ENCODE peak calls at places on chromosomes 2 and 18, in four cellular contexts. V, B, N and Y are unnamed samples.

GRCh38 chr18:42334931-42335330 is 379.9 kb downstream of the PIK3C3 start:
- DNase-seq in V (no peak), N (no peak), B (no peak), Y (no peak)

GRCh38 chr2:143150287-143150686 is 21.1 kb downstream of the ARHGAP15 start:
- DNase-seq in B (no peak), N (no peak), V (no peak), Y (no peak)

GRCh38 chr18:11004951-11005350 is 144.4 kb downstream of the PIEZO2 start:
- DNase-seq in N (no peak), B (no peak), V (no peak), Y (no peak)

GRCh38 chr2:69169990-69170389 is 157.0 kb downstream of the ANTXR1 start:
- DNase-seq in N (no peak), V (no peak), B (no peak), Y (no peak)

GRCh38 chr2:128446049-128446811 is 127.6 kb upstream of the HS6ST1 start:
- DNase-seq in V (no peak), B (peak; percentile 15), N (peak; percentile 23), Y (no peak)

GRCh38 chr2:27305516-27305915 is 2.7 kb downstream of the UCN start:
- DNase-seq in B (no peak), N (no peak), V (no peak), Y (no peak)

GRCh38 chr2:211132046-211132445 is 575.6 kb downstream of the CPS1 start:
- DNase-seq in B (no peak), N (no peak), V (no peak), Y (no peak)

GRCh38 chr18:53797998-53798397 is 426.5 kb downstream of the MBD2 start:
- DNase-seq in N (no peak), B (no peak), V (no peak), Y (no peak)

GRCh38 chr2:176554107-176555048 is 285.1 kb downstream of the MTX2 start:
- DNase-seq in B (peak; percentile 39), N (peak; percentile 55), V (peak; percentile 52), Y (peak; percentile 71)

GRCh38 chr2:29326926-29327325 is 211.7 kb downstream of the CLIP4 start:
- DNase-seq in V (no peak), B (no peak), N (no peak), Y (no peak)

GRCh38 chr18:1452821-1453220 is 548.1 kb downstream of the ADCYAP1 start:
- DNase-seq in B (no peak), N (no peak), V (no peak), Y (no peak)

GRCh38 chr18:23716966-23717365 is 27.7 kb downstream of the LAMA3 start:
- DNase-seq in N (no peak), V (no peak), B (no peak), Y (no peak)

GRCh38 chr2:64651590-64651989 is 2.1 kb downstream of the SERTAD2 start:
- DNase-seq in V (no peak), N (no peak), B (no peak), Y (no peak)

GRCh38 chr18:54791657-54792056 is 36.6 kb upstream of the RAB27B start:
- DNase-seq in B (no peak), V (no peak), N (no peak), Y (no peak)

GRCh38 chr18:39661856-39662366 is 2096.3 kb upstream of the CELF4 start:
- DNase-seq in V (no peak), B (no peak), N (no peak), Y (no peak)

GRCh38 chr18:49617846-49618245 is 56.0 kb downstream of the LIPG start:
- DNase-seq in B (no peak), V (no peak), N (no peak), Y (no peak)

GRCh38 chr2:141341444-141341843 is 789.4 kb downstream of the LRP1B start:
- DNase-seq in N (no peak), V (peak; percentile 99), B (no peak), Y (peak; percentile 13)

GRCh38 chr18:58194028-58194427 is 150.0 kb downstream of the NEDD4L start:
- DNase-seq in B (peak; percentile 82), V (no peak), N (no peak), Y (peak; percentile 95)

GRCh38 chr2:37412201-37412600 is 67.8 kb downstream of the QPCT start:
- DNase-seq in V (no peak), N (no peak), B (no peak), Y (no peak)

GRCh38 chr2:37418956-37419355 is 74.5 kb downstream of the QPCT start:
- DNase-seq in V (peak; percentile 58), B (no peak), N (no peak), Y (no peak)

GRCh38 chr2:37415128-37415817 is 70.8 kb downstream of the QPCT start:
- DNase-seq in N (no peak), B (no peak), V (peak; percentile 54), Y (peak; percentile 84)

GRCh38 chr2:37417321-37417720 is 72.9 kb downstream of the QPCT start:
- DNase-seq in N (no peak), B (no peak), V (peak; percentile 81), Y (no peak)

GRCh38 chr2:37414470-37414949 is 70.1 kb downstream of the QPCT start:
- DNase-seq in N (no peak), V (peak; percentile 81), B (no peak), Y (peak; percentile 83)
- H4K5ac ChIP-seq in N (no peak overlapping the region), V (peak overlapping the region; percentile 77), B (no peak overlapping the region), Y (no peak overlapping the region)

GRCh38 chr2:219533930-219534661 is 9.5 kb downstream of the CHPF start:
- DNase-seq in B (no peak), V (no peak), N (no peak), Y (no peak)
- H4K5ac ChIP-seq in B (no peak overlapping the region), V (no peak overlapping the region), N (no peak overlapping the region), Y (no peak overlapping the region)

GRCh38 chr18:78935406-78935805 is 44.2 kb upstream of the SALL3 start:
- DNase-seq in N (no peak), B (no peak), V (no peak), Y (no peak)

GRCh38 chr18:78936251-78937005 is 43.2 kb upstream of the SALL3 start:
- DNase-seq in V (no peak), B (no peak), N (no peak), Y (no peak)

GRCh38 chr18:78934003-78934402 is 45.6 kb upstream of the SALL3 start:
- DNase-seq in N (no peak), V (no peak), B (no peak), Y (no peak)

GRCh38 chr18:78932281-78932680 is 47.3 kb upstream of the SALL3 start:
- DNase-seq in V (no peak), N (no peak), B (no peak), Y (no peak)

DNA sequence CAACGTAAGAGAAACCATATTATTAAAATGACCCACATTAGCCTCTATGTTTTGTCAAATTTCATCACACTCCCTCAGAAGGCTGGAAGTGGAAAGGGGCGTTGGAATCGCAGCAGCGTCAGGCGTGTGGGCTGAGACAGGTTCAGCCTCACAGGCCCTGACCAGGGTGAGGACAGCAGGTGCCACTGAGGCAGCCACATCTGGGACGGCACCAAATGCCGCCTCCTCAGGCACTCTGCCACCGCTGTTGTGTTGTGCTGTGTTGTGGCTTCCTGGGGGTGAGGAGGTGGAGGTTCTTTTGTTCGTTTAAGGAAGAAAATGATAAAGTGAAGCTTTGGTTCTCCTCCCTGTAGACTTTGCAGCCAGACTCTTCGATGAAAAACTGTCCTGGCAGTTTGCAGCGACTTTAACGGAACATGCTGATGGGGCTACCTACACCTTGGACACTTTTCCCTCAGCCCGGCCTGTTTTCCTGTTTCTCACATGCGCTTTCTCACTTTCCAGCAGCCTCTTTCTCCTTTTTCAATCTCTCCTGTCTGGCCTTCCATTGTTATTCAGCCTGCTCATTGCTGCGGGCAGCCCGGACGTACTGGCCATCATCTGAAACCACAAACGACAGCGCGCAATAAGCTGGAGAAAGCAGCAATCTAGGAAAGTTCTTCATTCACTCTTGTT is 44.9 kb upstream of the SALL3 start:
- DNase-seq in B (no peak), N (no peak), V (no peak), Y (no peak)
- H4K5ac ChIP-seq in B (no peak overlapping the region), N (no peak overlapping the region), V (no peak overlapping the region), Y (no peak overlapping the region)

GRCh38 chr2:228040995-228041394 is 140.5 kb downstream of the SPHKAP start:
- DNase-seq in N (no peak), B (no peak), V (no peak), Y (no peak)
- H4K5ac ChIP-seq in N (no peak overlapping the region), B (no peak overlapping the region), V (no peak overlapping the region), Y (no peak overlapping the region)

DNA sequence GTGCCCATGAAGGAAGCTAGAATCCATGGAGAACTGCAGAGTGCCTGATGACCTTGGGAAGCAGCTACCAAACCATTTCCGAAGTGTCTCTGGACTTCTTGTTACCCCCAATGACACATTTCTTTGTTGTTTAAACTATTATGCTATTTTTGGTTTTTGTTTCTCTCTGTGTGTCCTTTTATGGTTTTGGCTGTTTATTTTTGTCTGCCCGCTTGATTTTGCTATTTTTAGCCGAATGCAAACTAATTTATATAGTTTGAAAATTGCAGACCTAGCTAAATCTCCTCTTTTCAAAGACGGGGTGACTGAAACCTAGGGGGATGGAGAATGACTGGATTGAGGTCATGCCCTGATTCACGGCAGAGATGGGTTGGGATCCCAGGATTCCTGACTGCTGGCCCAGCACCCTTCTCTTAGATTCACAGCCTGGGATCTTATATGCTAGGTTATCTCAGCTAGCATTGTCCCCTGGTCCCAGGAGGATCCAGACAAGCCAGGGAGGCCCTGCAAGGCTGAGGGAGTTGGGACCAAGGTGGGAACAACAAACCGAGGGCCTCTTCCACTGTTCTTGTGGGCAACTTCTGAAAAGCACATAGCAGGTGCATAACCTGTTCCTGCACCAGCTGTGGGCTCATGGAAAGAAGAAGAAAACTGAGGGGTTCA is 116.3 kb upstream of the HAAO start:
- DNase-seq in V (peak; percentile 27), B (no peak), N (no peak), Y (no peak)
- H4K5ac ChIP-seq in V (peak overlapping the region; percentile 2), B (no peak overlapping the region), N (no peak overlapping the region), Y (no peak overlapping the region)

DNA sequence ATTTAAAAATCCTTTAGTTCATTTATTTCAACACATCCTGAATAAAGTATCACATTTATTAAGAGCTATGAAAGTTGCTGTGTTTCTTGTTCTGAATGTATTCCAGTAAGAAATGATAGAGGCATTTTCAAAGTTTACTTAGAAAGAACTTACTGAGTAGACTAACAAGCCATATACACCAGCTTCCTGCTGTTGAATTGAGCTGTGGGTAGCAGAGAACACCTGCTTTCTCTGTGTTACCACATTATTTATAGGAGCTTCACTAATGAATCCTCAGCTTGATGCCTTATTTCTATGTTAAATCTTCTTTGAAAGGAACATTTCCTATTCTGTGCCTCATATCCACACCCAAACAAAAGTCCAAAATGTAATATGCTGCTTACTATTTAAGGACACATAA is 115.4 kb downstream of the CCDC141 start:
- DNase-seq in V (no peak), N (no peak), B (no peak), Y (no peak)
- H4K5ac ChIP-seq in V (no peak overlapping the region), N (no peak overlapping the region), B (no peak overlapping the region), Y (no peak overlapping the region)

GRCh38 chr18:74131124-74131523 is 16.5 kb downstream of the FBXO15 start:
- DNase-seq in V (no peak), B (no peak), N (no peak), Y (no peak)
- H4K5ac ChIP-seq in V (peak overlapping the region; percentile 19), B (no peak overlapping the region), N (no peak overlapping the region), Y (no peak overlapping the region)

DNA sequence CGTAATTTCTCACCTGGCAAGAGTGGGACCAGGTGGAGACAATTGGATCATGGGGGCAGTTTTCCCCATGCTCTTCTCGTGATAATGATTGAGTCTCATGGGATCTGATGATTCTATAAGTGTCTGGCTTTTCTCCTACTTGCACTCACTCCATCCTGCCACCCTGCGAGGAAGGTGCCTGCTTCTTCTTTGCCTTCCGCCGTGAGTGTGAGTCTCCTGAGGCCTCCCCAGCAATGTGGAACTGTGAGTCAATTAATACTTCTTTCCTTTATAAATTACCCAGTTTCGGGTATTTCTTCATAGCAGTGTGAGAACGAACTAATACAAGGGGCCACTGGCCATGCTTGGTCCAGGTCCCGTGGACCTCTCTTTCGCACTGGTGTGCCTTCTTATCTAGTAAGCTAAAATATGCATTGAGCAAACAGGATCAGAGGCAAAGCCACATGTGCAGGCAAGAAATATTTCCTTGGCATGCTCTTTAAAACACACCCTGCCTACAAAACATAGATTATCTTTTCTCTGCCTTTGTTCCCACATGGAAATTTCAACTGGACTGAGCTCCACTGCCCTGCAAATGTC is 821.1 kb downstream of the TRIB2 start:
- DNase-seq in B (no peak), N (no peak), V (no peak), Y (no peak)
- H4K5ac ChIP-seq in B (no peak overlapping the region), N (no peak overlapping the region), V (no peak overlapping the region), Y (no peak overlapping the region)